ENCODE peak calls at places on chromosomes 16 and 17, in six cellular contexts. I is Daoy, D is OCI-M1, B is NCI-H187, S is nephron progenitor cell, F is left ventricle myocardium superior. C is an unnamed sample.
A peak's percentile ranks its signal among the peaks of the same experiment; 100 is the strongest.

GRCh38 chr16:29950806-29951461 is 10.9 kb upstream of the TMEM219 start:
- DNase-seq in D (no peak), S (no peak), B (no peak), F (no peak), I (no peak), C (no peak)

GRCh38 chr17:78679495-78680395 is 102.3 kb downstream of the CYTH1 start:
- DNase-seq in S (no peak), D (no peak), I (no peak), B (no peak), F (no peak), C (no peak)

GRCh38 chr16:59154295-59154694 is 420.2 kb upstream of the GOT2 start:
- DNase-seq in D (no peak), F (no peak), S (no peak), B (no peak), I (no peak), C (no peak)

GRCh38 chr16:81190667-81191066 is 47.8 kb upstream of the BCO1 start:
- DNase-seq in B (no peak), F (no peak), I (no peak), D (peak; percentile 34), S (no peak), C (no peak)

GRCh38 chr17:4334332-4334731 is 32.1 kb downstream of the UBE2G1 start:
- DNase-seq in F (no peak), I (no peak), D (no peak), B (no peak), S (no peak), C (no peak)

GRCh38 chr16:85917959-85918358 is 19.0 kb downstream of the IRF8 start:
- DNase-seq in S (no peak), I (no peak), B (no peak), F (no peak), D (no peak), C (no peak)

GRCh38 chr16:56764835-56765234 is 34.9 kb downstream of the NUP93 start:
- DNase-seq in D (peak; percentile 83), B (no peak), S (no peak), F (no peak), I (no peak), C (no peak)

GRCh38 chr16:49292413-49292812 is 10.8 kb upstream of the CBLN1 start:
- DNase-seq in F (no peak), I (no peak), D (no peak), B (no peak), S (no peak), C (no peak)

C was measured in smooth muscle cell of the brain vasculature.